ENCODE peak calls at places on chromosome 1, in six cellular contexts. H is neuronal stem cell, B is IMR-90, S is H1, C is mesendoderm, L is trophoblast cell. J is an unnamed sample.

GRCh38 chr1:54904476-54905048 is 17.6 kb upstream of the DHCR24 start:
- DNase-seq in C (peak; percentile 81), L (no peak), S (no peak), B (peak; percentile 82), H (no peak), J (no peak)

GRCh38 chr1:204649756-204650155 is 35.8 kb downstream of the LRRN2 start:
- DNase-seq in C (no peak), S (no peak), H (no peak), L (no peak), B (no peak), J (no peak)

GRCh38 chr1:20678599-20678998 is 17.4 kb upstream of the DDOST start:
- DNase-seq in L (no peak), C (no peak), S (no peak), B (no peak), H (no peak), J (no peak)

GRCh38 chr1:67674260-67675011 is 10.6 kb upstream of the GADD45A start:
- DNase-seq in H (no peak), B (peak; percentile 76), C (no peak), S (no peak), L (no peak), J (no peak)

GRCh38 chr1:50774759-50775351 is 185.2 kb downstream of the FAF1 start:
- DNase-seq in S (no peak), L (peak; percentile 19), C (peak; percentile 64), H (peak; percentile 45), B (peak; percentile 74), J (no peak)

GRCh38 chr1:3186526-3186921 is 117.5 kb downstream of the PRDM16 start:
- DNase-seq in S (no peak), B (peak; percentile 6), H (no peak), L (no peak), C (peak; percentile 61), J (peak; percentile 50)

GRCh38 chr1:36088265-36088576 is 471 bp upstream of the ADPRS start:
- DNase-seq in L (no peak), B (no peak), S (no peak), H (no peak), C (no peak), J (no peak)

GRCh38 chr1:12231276-12231595 is 1.4 kb downstream of the VPS13D start:
- DNase-seq in L (no peak), H (no peak), C (peak; percentile 20), B (no peak), S (no peak), J (no peak)

GRCh38 chr1:35555212-35555584 is 2.0 kb downstream of the KIAA0319L start:
- DNase-seq in H (no peak), B (peak; percentile 58), L (no peak), C (no peak), S (no peak), J (no peak)

GRCh38 chr1:68113961-68114360 is 63.5 kb upstream of the DIRAS3 start:
- DNase-seq in H (no peak), B (no peak), C (no peak), S (peak; percentile 11), L (no peak), J (no peak)

GRCh38 chr1:54245501-54245900 is 45.5 kb downstream of the MRPL37 start:
- DNase-seq in L (no peak), H (no peak), C (no peak), B (no peak), S (no peak), J (no peak)

GRCh38 chr1:203818399-203818798 is 23.0 kb downstream of the ZBED6 start:
- DNase-seq in L (no peak), S (no peak), C (no peak), B (no peak), H (no peak), J (no peak)

GRCh38 chr1:171345536-171345935 is 31.6 kb downstream of the FMO4 start:
- DNase-seq in H (no peak), S (no peak), B (no peak), L (no peak), C (no peak), J (no peak)

GRCh38 chr1:60978421-60979357 is 103.7 kb upstream of the NFIA start:
- DNase-seq in H (no peak), L (no peak), C (peak; percentile 44), B (peak; percentile 50), S (peak; percentile 55), J (peak; percentile 46)

GRCh38 chr1:4563586-4563985 is 90.8 kb upstream of the AJAP1 start:
- DNase-seq in L (no peak), S (no peak), C (no peak), B (no peak), H (no peak), J (no peak)

GRCh38 chr1:225250432-225250831 is 177.4 kb downstream of the LBR start:
- DNase-seq in C (no peak), S (no peak), B (no peak), H (no peak), L (no peak), J (no peak)

GRCh38 chr1:119784127-119784781 is 15.5 kb upstream of the HMGCS2 start:
- DNase-seq in B (no peak), L (peak; percentile 79), S (no peak), H (no peak), C (no peak), J (no peak)
- H4K8ac ChIP-seq in B (no peak overlapping the region), L (no peak overlapping the region), S (no peak overlapping the region), H (no peak overlapping the region), C (no peak overlapping the region), J (no peak overlapping the region)

DNA sequence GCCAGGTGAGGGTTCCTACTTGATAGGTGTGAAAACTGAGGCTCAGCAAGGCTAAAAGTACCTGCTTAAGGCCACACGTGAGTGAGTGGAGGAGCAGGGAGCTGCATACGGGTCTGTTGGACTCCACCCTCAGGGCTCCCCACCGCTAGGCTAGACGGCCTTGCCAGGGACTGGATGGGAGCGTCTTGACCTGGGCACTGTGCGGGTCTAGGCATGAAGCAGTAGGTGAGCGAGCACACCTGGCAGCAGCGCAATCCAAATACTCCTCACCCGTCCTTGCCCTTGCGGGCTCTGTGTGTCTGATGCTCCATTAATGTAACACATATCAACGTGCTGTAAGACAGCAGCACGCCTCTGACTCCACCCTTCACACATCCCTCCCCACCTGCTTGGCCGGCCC is 94.0 kb downstream of the LACTBL1 start:
- DNase-seq in B (no peak), L (no peak), S (no peak), C (no peak), H (no peak), J (no peak)
- H4K8ac ChIP-seq in B (no peak overlapping the region), L (no peak overlapping the region), S (no peak overlapping the region), C (no peak overlapping the region), H (no peak overlapping the region), J (no peak overlapping the region)

GRCh38 chr1:31943546-31944184 is 5.5 kb upstream of the PTP4A2 start:
- DNase-seq in S (no peak), B (no peak), H (no peak), C (no peak), L (no peak), J (no peak)
- H4K8ac ChIP-seq in S (no peak overlapping the region), B (peak overlapping the region; percentile 95), H (no peak overlapping the region), C (no peak overlapping the region), L (no peak overlapping the region), J (no peak overlapping the region)

GRCh38 chr1:179080866-179081695 is 789 bp upstream of the TOR3A start:
- DNase-seq in H (no peak), L (no peak), C (no peak), B (no peak), S (no peak), J (no peak)
- H4K8ac ChIP-seq in H (no peak overlapping the region), L (peak overlapping the region; percentile 77), C (no peak overlapping the region), B (peak overlapping the region; percentile 84), S (peak overlapping the region; percentile 81), J (no peak overlapping the region)